ENCODE peak calls at places on chromosomes 6 and 20, in ten cellular contexts. One of them, this sample, is unnamed.

GRCh38 chr6:25035451-25036435 is 100.0 kb upstream of the RIPOR2 start:
- DNase-seq in type B pancreatic cell: no peak
- DNase-seq in GM20000: peak
- DNase-seq in cardiac fibroblast: no peak
- DNase-seq in right atrium auricular region: no peak
- DNase-seq in Calu3: no peak
- DNase-seq in sigmoid colon: no peak
- DNase-seq in NB4: no peak
- DNase-seq in neural progenitor cell: no peak
- DNase-seq in foreskin fibroblast: no peak
- DNase-seq in this sample: no peak

GRCh38 chr6:21201673-21202430 is 391.7 kb upstream of the SOX4 start:
- DNase-seq in type B pancreatic cell: no peak
- DNase-seq in GM20000: no peak
- DNase-seq in cardiac fibroblast: no peak
- DNase-seq in right atrium auricular region: no peak
- DNase-seq in Calu3: peak
- DNase-seq in sigmoid colon: no peak
- DNase-seq in NB4: no peak
- DNase-seq in neural progenitor cell: no peak
- DNase-seq in foreskin fibroblast: no peak
- DNase-seq in this sample: no peak

GRCh38 chr6:7998103-7998725 is 66.0 kb downstream of the BLOC1S5 start:
- DNase-seq in type B pancreatic cell: no peak
- DNase-seq in GM20000: no peak
- DNase-seq in cardiac fibroblast: peak
- DNase-seq in right atrium auricular region: no peak
- DNase-seq in Calu3: no peak
- DNase-seq in sigmoid colon: no peak
- DNase-seq in NB4: peak
- DNase-seq in neural progenitor cell: no peak
- DNase-seq in foreskin fibroblast: peak
- DNase-seq in this sample: peak

GRCh38 chr6:428047-428608 is 36.6 kb downstream of the IRF4 start:
- DNase-seq in type B pancreatic cell: no peak
- DNase-seq in GM20000: no peak
- DNase-seq in cardiac fibroblast: no peak
- DNase-seq in right atrium auricular region: no peak
- DNase-seq in Calu3: no peak
- DNase-seq in sigmoid colon: no peak
- DNase-seq in NB4: peak
- DNase-seq in neural progenitor cell: no peak
- DNase-seq in foreskin fibroblast: no peak
- DNase-seq in this sample: no peak

GRCh38 chr20:49866051-49866450 is 49.3 kb downstream of the SPATA2 start:
- DNase-seq in type B pancreatic cell: no peak
- DNase-seq in GM20000: no peak
- DNase-seq in cardiac fibroblast: peak
- DNase-seq in right atrium auricular region: no peak
- DNase-seq in Calu3: no peak
- DNase-seq in sigmoid colon: no peak
- DNase-seq in NB4: no peak
- DNase-seq in neural progenitor cell: no peak
- DNase-seq in foreskin fibroblast: peak
- DNase-seq in this sample: peak

GRCh38 chr6:145368075-145368474 is 367.2 kb downstream of the EPM2A start:
- DNase-seq in type B pancreatic cell: no peak
- DNase-seq in GM20000: no peak
- DNase-seq in cardiac fibroblast: no peak
- DNase-seq in right atrium auricular region: no peak
- DNase-seq in Calu3: no peak
- DNase-seq in sigmoid colon: no peak
- DNase-seq in NB4: no peak
- DNase-seq in neural progenitor cell: no peak
- DNase-seq in foreskin fibroblast: peak
- DNase-seq in this sample: peak

GRCh38 chr20:38196592-38196991 is 31.5 kb upstream of the TGM2 start:
- DNase-seq in type B pancreatic cell: no peak
- DNase-seq in GM20000: no peak
- DNase-seq in cardiac fibroblast: peak
- DNase-seq in right atrium auricular region: peak
- DNase-seq in Calu3: no peak
- DNase-seq in sigmoid colon: peak
- DNase-seq in NB4: peak
- DNase-seq in neural progenitor cell: no peak
- DNase-seq in foreskin fibroblast: peak
- DNase-seq in this sample: peak

GRCh38 chr6:25787469-25787868 is 32.9 kb downstream of the SLC17A4 start:
- DNase-seq in type B pancreatic cell: no peak
- DNase-seq in GM20000: no peak
- DNase-seq in cardiac fibroblast: no peak
- DNase-seq in right atrium auricular region: no peak
- DNase-seq in Calu3: no peak
- DNase-seq in sigmoid colon: no peak
- DNase-seq in NB4: no peak
- DNase-seq in neural progenitor cell: no peak
- DNase-seq in foreskin fibroblast: no peak
- DNase-seq in this sample: no peak

DNA sequence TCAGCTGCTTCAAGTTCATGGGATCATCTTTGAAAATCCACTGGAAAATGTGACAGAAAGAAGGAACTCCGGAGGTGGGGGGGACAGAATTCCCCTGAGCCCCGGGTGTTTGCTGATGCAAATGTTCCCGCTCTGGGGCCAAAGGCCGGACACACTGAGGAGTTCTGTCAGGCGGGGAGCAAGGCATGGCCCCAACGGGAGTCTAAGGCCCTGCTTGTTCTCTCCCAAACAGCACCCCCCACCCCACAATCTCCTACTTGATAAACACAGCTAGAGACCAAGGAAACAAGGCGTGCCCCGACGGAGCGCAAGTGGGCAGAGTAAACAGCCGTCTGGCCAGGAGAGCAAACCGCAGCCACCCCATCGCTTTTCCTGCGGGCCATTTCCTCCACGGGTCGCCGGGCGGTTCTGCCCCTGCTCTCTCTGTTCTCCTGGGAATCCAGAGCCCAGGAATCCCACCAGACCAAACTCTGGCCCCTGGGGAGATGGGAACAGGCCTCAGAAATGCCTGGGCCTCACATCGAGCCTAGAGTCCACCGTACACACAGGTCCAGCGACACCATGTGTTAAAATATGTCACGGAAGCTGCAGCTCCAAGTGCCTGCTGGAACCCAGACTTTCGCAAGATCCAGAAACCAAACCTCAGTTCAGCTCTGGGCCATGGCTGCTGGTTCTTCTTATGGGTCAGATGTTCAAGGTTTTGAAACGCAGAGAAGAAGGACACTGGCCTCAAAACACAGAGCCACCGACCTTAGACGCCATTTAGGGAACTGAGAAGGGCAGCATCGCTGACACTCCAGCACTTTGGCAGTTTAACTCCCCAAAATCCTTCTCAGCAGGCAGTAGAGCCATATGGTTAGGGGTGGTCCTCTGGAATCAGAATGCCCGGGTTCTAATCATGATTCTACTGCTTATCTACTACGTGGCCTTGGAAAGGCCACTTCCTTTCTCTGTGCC is 104.2 kb downstream of the PREX1 start:
- DNase-seq in type B pancreatic cell: no peak
- DNase-seq in GM20000: no peak
- DNase-seq in cardiac fibroblast: peak
- DNase-seq in right atrium auricular region: peak
- DNase-seq in Calu3: peak
- DNase-seq in sigmoid colon: peak
- DNase-seq in NB4: peak
- DNase-seq in neural progenitor cell: no peak
- DNase-seq in foreskin fibroblast: peak
- DNase-seq in this sample: peak
- TF ChIP-seq CTCF in type B pancreatic cell: no peak
- TF ChIP-seq CTCF in GM20000: no peak
- TF ChIP-seq CTCF in cardiac fibroblast: no peak
- TF ChIP-seq CTCF in right atrium auricular region: no peak
- TF ChIP-seq CTCF in Calu3: no peak
- TF ChIP-seq CTCF in sigmoid colon: no peak
- TF ChIP-seq CTCF in NB4: no peak
- TF ChIP-seq CTCF in neural progenitor cell: no peak
- TF ChIP-seq CTCF in foreskin fibroblast: no peak
- TF ChIP-seq CTCF in this sample: peak

GRCh38 chr20:45094864-45095574 is 5.9 kb downstream of the KCNS1 start:
- DNase-seq in type B pancreatic cell: no peak
- DNase-seq in GM20000: no peak
- DNase-seq in cardiac fibroblast: no peak
- DNase-seq in right atrium auricular region: no peak
- DNase-seq in Calu3: no peak
- DNase-seq in sigmoid colon: no peak
- DNase-seq in NB4: no peak
- DNase-seq in neural progenitor cell: no peak
- DNase-seq in foreskin fibroblast: no peak
- DNase-seq in this sample: no peak

GRCh38 chr20:45098096-45098773 is 2.7 kb downstream of the KCNS1 start:
- DNase-seq in type B pancreatic cell: no peak
- DNase-seq in GM20000: peak
- DNase-seq in cardiac fibroblast: peak
- DNase-seq in right atrium auricular region: no peak
- DNase-seq in Calu3: no peak
- DNase-seq in sigmoid colon: no peak
- DNase-seq in NB4: no peak
- DNase-seq in neural progenitor cell: peak
- DNase-seq in foreskin fibroblast: no peak
- DNase-seq in this sample: peak

GRCh38 chr20:45095753-45096371 is 5.1 kb downstream of the KCNS1 start:
- DNase-seq in type B pancreatic cell: no peak
- DNase-seq in GM20000: peak
- DNase-seq in cardiac fibroblast: peak
- DNase-seq in right atrium auricular region: no peak
- DNase-seq in Calu3: peak
- DNase-seq in sigmoid colon: no peak
- DNase-seq in NB4: peak
- DNase-seq in neural progenitor cell: peak
- DNase-seq in foreskin fibroblast: peak
- DNase-seq in this sample: peak

GRCh38 chr20:45096781-45097180 is 4.1 kb downstream of the KCNS1 start:
- DNase-seq in type B pancreatic cell: no peak
- DNase-seq in GM20000: no peak
- DNase-seq in cardiac fibroblast: no peak
- DNase-seq in right atrium auricular region: no peak
- DNase-seq in Calu3: no peak
- DNase-seq in sigmoid colon: no peak
- DNase-seq in NB4: no peak
- DNase-seq in neural progenitor cell: no peak
- DNase-seq in foreskin fibroblast: no peak
- DNase-seq in this sample: no peak

GRCh38 chr20:45097485-45098095 is 3.3 kb downstream of the KCNS1 start:
- DNase-seq in type B pancreatic cell: no peak
- DNase-seq in GM20000: peak
- DNase-seq in cardiac fibroblast: peak
- DNase-seq in right atrium auricular region: no peak
- DNase-seq in Calu3: no peak
- DNase-seq in sigmoid colon: no peak
- DNase-seq in NB4: peak
- DNase-seq in neural progenitor cell: no peak
- DNase-seq in foreskin fibroblast: no peak
- DNase-seq in this sample: peak
- TF ChIP-seq CTCF in type B pancreatic cell: no peak
- TF ChIP-seq CTCF in GM20000: peak
- TF ChIP-seq CTCF in cardiac fibroblast: peak
- TF ChIP-seq CTCF in right atrium auricular region: peak
- TF ChIP-seq CTCF in Calu3: no peak
- TF ChIP-seq CTCF in sigmoid colon: peak
- TF ChIP-seq CTCF in NB4: peak
- TF ChIP-seq CTCF in neural progenitor cell: no peak
- TF ChIP-seq CTCF in foreskin fibroblast: no peak
- TF ChIP-seq CTCF in this sample: peak

GRCh38 chr6:30939473-30939872 is 1.3 kb upstream of the MUCL3 start:
- DNase-seq in type B pancreatic cell: no peak
- DNase-seq in GM20000: no peak
- DNase-seq in cardiac fibroblast: no peak
- DNase-seq in right atrium auricular region: no peak
- DNase-seq in Calu3: no peak
- DNase-seq in sigmoid colon: no peak
- DNase-seq in NB4: no peak
- DNase-seq in neural progenitor cell: no peak
- DNase-seq in foreskin fibroblast: no peak
- DNase-seq in this sample: peak

GRCh38 chr6:30945281-30945680 is 4.5 kb downstream of the MUCL3 start:
- DNase-seq in type B pancreatic cell: no peak
- DNase-seq in GM20000: no peak
- DNase-seq in cardiac fibroblast: no peak
- DNase-seq in right atrium auricular region: no peak
- DNase-seq in Calu3: no peak
- DNase-seq in sigmoid colon: no peak
- DNase-seq in NB4: no peak
- DNase-seq in neural progenitor cell: no peak
- DNase-seq in foreskin fibroblast: no peak
- DNase-seq in this sample: no peak

GRCh38 chr6:30940361-30941001 is at the start of gene MUCL3:
- DNase-seq in type B pancreatic cell: no peak
- DNase-seq in GM20000: no peak
- DNase-seq in cardiac fibroblast: no peak
- DNase-seq in right atrium auricular region: no peak
- DNase-seq in Calu3: no peak
- DNase-seq in sigmoid colon: no peak
- DNase-seq in NB4: no peak
- DNase-seq in neural progenitor cell: no peak
- DNase-seq in foreskin fibroblast: no peak
- DNase-seq in this sample: no peak

GRCh38 chr6:30944051-30944450 is 3.3 kb downstream of the MUCL3 start:
- DNase-seq in type B pancreatic cell: no peak
- DNase-seq in GM20000: no peak
- DNase-seq in cardiac fibroblast: no peak
- DNase-seq in right atrium auricular region: no peak
- DNase-seq in Calu3: no peak
- DNase-seq in sigmoid colon: no peak
- DNase-seq in NB4: no peak
- DNase-seq in neural progenitor cell: no peak
- DNase-seq in foreskin fibroblast: no peak
- DNase-seq in this sample: no peak

GRCh38 chr6:30942338-30943060 is 1.7 kb downstream of the MUCL3 start:
- DNase-seq in type B pancreatic cell: peak
- DNase-seq in GM20000: no peak
- DNase-seq in cardiac fibroblast: peak
- DNase-seq in right atrium auricular region: peak
- DNase-seq in Calu3: peak
- DNase-seq in sigmoid colon: peak
- DNase-seq in NB4: no peak
- DNase-seq in neural progenitor cell: peak
- DNase-seq in foreskin fibroblast: peak
- DNase-seq in this sample: peak
- TF ChIP-seq CTCF in type B pancreatic cell: peak
- TF ChIP-seq CTCF in GM20000: no peak
- TF ChIP-seq CTCF in cardiac fibroblast: peak
- TF ChIP-seq CTCF in right atrium auricular region: peak
- TF ChIP-seq CTCF in Calu3: peak
- TF ChIP-seq CTCF in sigmoid colon: peak
- TF ChIP-seq CTCF in NB4: no peak
- TF ChIP-seq CTCF in neural progenitor cell: peak
- TF ChIP-seq CTCF in foreskin fibroblast: peak
- TF ChIP-seq CTCF in this sample: peak

DNA sequence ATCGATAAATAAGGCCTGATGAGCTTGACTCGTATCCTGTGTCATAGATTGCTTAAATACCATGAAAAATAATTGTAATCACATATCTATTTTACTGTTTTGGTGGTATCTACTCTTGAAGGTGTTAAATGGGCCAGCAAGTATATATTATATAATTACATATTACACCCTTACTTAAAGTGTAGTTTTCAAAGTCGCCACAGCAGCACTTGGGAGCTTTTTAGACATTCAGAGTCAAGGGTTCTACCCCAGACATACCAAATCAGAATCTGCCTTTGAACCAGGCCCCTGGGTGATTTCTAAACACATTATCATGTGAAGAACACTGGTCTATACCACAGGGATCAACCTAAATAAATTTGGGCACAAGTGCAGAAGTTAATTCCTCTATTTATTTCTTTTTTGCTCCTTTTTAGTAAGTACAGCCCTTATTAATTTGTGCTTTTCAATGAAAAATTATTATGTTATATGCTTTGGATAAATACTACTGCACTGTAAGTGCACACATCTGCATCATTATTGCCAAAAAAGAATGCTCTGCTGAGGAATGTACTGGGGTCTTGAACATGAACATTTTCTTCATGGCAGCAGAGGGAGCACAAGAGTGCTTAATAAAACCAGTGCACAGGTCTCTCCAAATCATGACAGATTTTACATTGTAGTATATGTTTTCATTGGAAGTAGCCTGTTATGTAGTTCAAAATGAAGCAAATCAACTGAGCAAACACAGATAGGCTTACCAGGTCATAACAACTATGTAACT is 3.1 kb upstream of the ATXN1 start:
- DNase-seq in type B pancreatic cell: no peak
- DNase-seq in GM20000: peak
- DNase-seq in cardiac fibroblast: peak
- DNase-seq in right atrium auricular region: no peak
- DNase-seq in Calu3: no peak
- DNase-seq in sigmoid colon: no peak
- DNase-seq in NB4: peak
- DNase-seq in neural progenitor cell: no peak
- DNase-seq in foreskin fibroblast: no peak
- DNase-seq in this sample: peak
- TF ChIP-seq CTCF in type B pancreatic cell: peak
- TF ChIP-seq CTCF in GM20000: no peak
- TF ChIP-seq CTCF in cardiac fibroblast: peak
- TF ChIP-seq CTCF in right atrium auricular region: peak
- TF ChIP-seq CTCF in Calu3: no peak
- TF ChIP-seq CTCF in sigmoid colon: peak
- TF ChIP-seq CTCF in NB4: peak
- TF ChIP-seq CTCF in neural progenitor cell: peak
- TF ChIP-seq CTCF in foreskin fibroblast: peak
- TF ChIP-seq CTCF in this sample: peak

This sample was measured in AG10803.